ENCODE peak calls at places on chromosomes 4 and X, in five cellular contexts. Z, M, E, A and Q are unnamed samples.
A peak's percentile ranks its signal among the peaks of the same experiment; 100 is the strongest.

GRCh38 chr4:22695917-22696316 is 3.2 kb downstream of the GBA3 start:
- DNase-seq in Z (no peak), M (no peak), E (no peak), A (no peak), Q (no peak)

GRCh38 chrX:109533005-109533404 is 3.6 kb upstream of the NXT2 start:
- DNase-seq in Z (no peak), M (no peak), E (no peak), A (no peak), Q (no peak)

GRCh38 chrX:133444952-133445831 is 29.9 kb upstream of the GPC4 start:
- DNase-seq in Z (no peak), M (peak; percentile 12), E (no peak), A (no peak), Q (no peak)

GRCh38 chrX:130176354-130176776 is 4.6 kb downstream of the RAB33A start:
- DNase-seq in Z (no peak), M (peak; percentile 44), E (peak; percentile 31), A (peak; percentile 57), Q (no peak)

GRCh38 chr4:41095973-41096372 is 118.4 kb downstream of the APBB2 start:
- DNase-seq in Z (no peak), M (peak; percentile 62), E (no peak), A (no peak), Q (peak; percentile 25)

GRCh38 chr4:7339751-7340552 is 94.8 kb downstream of the PSAPL1 start:
- DNase-seq in Z (no peak), M (no peak), E (no peak), A (no peak), Q (no peak)

GRCh38 chr4:44996276-44996845 is 270.0 kb upstream of the GNPDA2 start:
- DNase-seq in Z (no peak), M (no peak), E (no peak), A (no peak), Q (no peak)

GRCh38 chrX:153573999-153574398 is 24.9 kb downstream of the CCNQ start:
- DNase-seq in Z (no peak), M (peak; percentile 3), E (no peak), A (peak; percentile 25), Q (no peak)

GRCh38 chrX:140510895-140511295 is 6.0 kb upstream of the SOX3 start:
- DNase-seq in Z (no peak), M (no peak), E (no peak), A (no peak), Q (no peak)

GRCh38 chr4:20684852-20685763 is 15.2 kb upstream of the PACRGL start:
- DNase-seq in Z (peak; percentile 16), M (peak; percentile 61), E (no peak), A (peak; percentile 22), Q (no peak)

GRCh38 chr4:67746797-67747495 is 7.2 kb downstream of the GNRHR start:
- DNase-seq in Z (peak; percentile 26), M (peak; percentile 67), E (no peak), A (peak; percentile 14), Q (no peak)

GRCh38 chr4:184100297-184100885 is 117.3 kb downstream of the ENPP6 start:
- DNase-seq in Z (no peak), M (no peak), E (peak; percentile 62), A (no peak), Q (no peak)

GRCh38 chrX:97756879-97757278 is 873.2 kb downstream of the RPA4 start:
- DNase-seq in Z (no peak), M (no peak), E (no peak), A (no peak), Q (no peak)

GRCh38 chr4:71130827-71131603 is 137.6 kb downstream of the DCK start:
- DNase-seq in Z (no peak), M (peak; percentile 92), E (no peak), A (no peak), Q (peak; percentile 47)

GRCh38 chr4:158333820-158334219 is 123.5 kb downstream of the TMEM144 start:
- DNase-seq in Z (no peak), M (no peak), E (no peak), A (no peak), Q (no peak)

GRCh38 chr4:165343353-165344191 is 16.1 kb downstream of the MSMO1 start:
- DNase-seq in Z (peak; percentile 8), M (no peak), E (no peak), A (no peak), Q (no peak)

GRCh38 chrX:2490634-2491033 is 10.1 kb downstream of the DHRSX start:
- DNase-seq in Z (no peak), M (no peak), E (no peak), A (peak; percentile 7), Q (no peak)

GRCh38 chrX:312621-313331 is 5.8 kb downstream of the GTPBP6 start:
- DNase-seq in Z (no peak), M (no peak), E (no peak), A (no peak), Q (no peak)

GRCh38 chrX:71532753-71533425 is at the start of gene OGT:
- DNase-seq in Z (peak; percentile 92), M (peak; percentile 94), E (peak; percentile 38), A (peak; percentile 68), Q (peak; percentile 78)

GRCh38 chr4:182975806-182976205 is 58.6 kb upstream of the DCTD start:
- DNase-seq in Z (no peak), M (peak; percentile 92), E (no peak), A (no peak), Q (peak; percentile 54)

GRCh38 chr4:45939056-45939455 is 184.8 kb downstream of the GABRG1 start:
- DNase-seq in Z (no peak), M (no peak), E (no peak), A (no peak), Q (no peak)

GRCh38 chrX:109049903-109050302 is 313.5 kb upstream of the IRS4 start:
- DNase-seq in Z (no peak), M (no peak), E (no peak), A (no peak), Q (no peak)